ENCODE peak calls at places on chromosome 20, in ten cellular contexts. X is fibroblast of lung, F is dorsolateral prefrontal cortex, O is coronary artery, C is cardiac muscle cell, Q is GM10248, S is transverse colon, N is B cell, D is stomach, R is progenitor cell of endocrine pancreas. Y is an unnamed sample.

GRCh38 chr20:2140561-2140960 is 38.9 kb downstream of the STK35 start:
- DNase-seq in X (peak), F (no peak), O (no peak), C (no peak), Q (no peak), S (peak), N (no peak), D (peak), R (no peak), Y (no peak)

GRCh38 chr20:14599613-14600012 is 262.2 kb upstream of the FLRT3 start:
- DNase-seq in X (no peak), F (no peak), O (no peak), C (peak), Q (no peak), S (no peak), N (no peak), D (no peak), R (no peak), Y (no peak)

GRCh38 chr20:35871311-35871771 is 83.0 kb downstream of the SCAND1 start:
- DNase-seq in X (peak), F (no peak), O (no peak), C (no peak), Q (no peak), S (peak), N (no peak), D (peak), R (no peak), Y (no peak)

GRCh38 chr20:62639765-62640164 is 2.5 kb upstream of the SLCO4A1 start:
- DNase-seq in X (no peak), F (no peak), O (no peak), C (no peak), Q (no peak), S (no peak), N (no peak), D (no peak), R (no peak), Y (no peak)

GRCh38 chr20:35192071-35192872 is 20.4 kb downstream of the PROCR start:
- DNase-seq in X (no peak), F (no peak), O (no peak), C (peak), Q (no peak), S (no peak), N (no peak), D (no peak), R (no peak), Y (peak)

GRCh38 chr20:9220874-9221547 is 152.1 kb downstream of the PLCB4 start:
- DNase-seq in X (peak), F (no peak), O (no peak), C (peak), Q (no peak), S (no peak), N (no peak), D (no peak), R (no peak), Y (no peak)

GRCh38 chr20:1895674-1896496 is 678 bp downstream of the SIRPA start:
- DNase-seq in X (no peak), F (no peak), O (no peak), C (no peak), Q (no peak), S (no peak), N (peak), D (no peak), R (no peak), Y (peak)

GRCh38 chr20:4087923-4088322 is 72.6 kb upstream of the RNF24 start:
- DNase-seq in X (peak), F (no peak), O (no peak), C (no peak), Q (no peak), S (no peak), N (no peak), D (no peak), R (no peak), Y (no peak)

GRCh38 chr20:7003598-7003997 is 236.1 kb downstream of the BMP2 start:
- DNase-seq in X (peak), F (no peak), O (no peak), C (no peak), Q (no peak), S (no peak), N (no peak), D (no peak), R (no peak), Y (no peak)

GRCh38 chr20:31691646-31692275 is 30.9 kb downstream of the BCL2L1 start:
- DNase-seq in X (peak), F (no peak), O (no peak), C (no peak), Q (peak), S (no peak), N (no peak), D (no peak), R (no peak), Y (no peak)

GRCh38 chr20:63520939-63521601 is 505 bp downstream of the PPDPF start:
- DNase-seq in X (peak), F (peak), O (no peak), C (peak), Q (peak), S (peak), N (peak), D (peak), R (peak), Y (peak)

GRCh38 chr20:1292620-1293019 is 26.5 kb downstream of the SNPH start:
- DNase-seq in X (no peak), F (no peak), O (no peak), C (no peak), Q (no peak), S (no peak), N (no peak), D (no peak), R (no peak), Y (no peak)

GRCh38 chr20:34111057-34111711 is 859 bp downstream of the EIF2S2 start:
- DNase-seq in X (peak), F (no peak), O (peak), C (peak), Q (no peak), S (peak), N (no peak), D (no peak), R (no peak), Y (peak)

GRCh38 chr20:36391456-36391855 is 85.3 kb downstream of the DLGAP4 start:
- DNase-seq in X (peak), F (peak), O (no peak), C (no peak), Q (no peak), S (no peak), N (no peak), D (no peak), R (no peak), Y (no peak)

GRCh38 chr20:33684533-33685327 is 1.5 kb downstream of the E2F1 start:
- DNase-seq in X (no peak), F (no peak), O (no peak), C (peak), Q (no peak), S (no peak), N (no peak), D (no peak), R (no peak), Y (peak)

GRCh38 chr20:53929974-53930650 is 140.3 kb downstream of the BCAS1 start:
- DNase-seq in X (no peak), F (no peak), O (no peak), C (no peak), Q (peak), S (no peak), N (no peak), D (no peak), R (no peak), Y (no peak)

DNA sequence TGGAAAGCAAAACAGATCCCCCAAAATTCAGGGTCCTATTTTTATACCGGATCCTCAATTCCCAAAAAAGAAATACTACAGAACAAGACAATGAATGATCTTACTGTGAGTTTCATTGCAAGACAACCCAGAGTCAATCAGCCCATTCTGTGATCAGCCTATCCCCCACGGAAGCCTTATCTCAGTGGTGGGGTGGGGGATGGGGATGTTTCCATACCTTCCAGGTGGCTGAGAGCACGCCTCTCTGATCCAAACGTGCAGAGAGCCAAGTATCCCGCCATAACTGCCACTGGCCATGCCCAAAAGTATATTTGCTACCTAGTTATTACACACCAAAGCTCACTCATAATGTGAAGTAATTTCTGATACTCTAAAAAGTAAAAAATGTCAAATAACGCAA is 15.1 kb downstream of the WFDC2 start:
- DNase-seq in X (no peak), F (no peak), O (no peak), C (no peak), Q (no peak), S (peak), N (no peak), D (no peak), R (no peak), Y (no peak)
- TF ChIP-seq CTCF in X (no peak), F (no peak), O (no peak), C (no peak), Q (no peak), S (no peak), N (no peak), D (no peak), R (no peak), Y (no peak)

GRCh38 chr20:37757550-37757949 is 63.7 kb downstream of the CTNNBL1 start:
- DNase-seq in X (no peak), F (no peak), O (no peak), C (peak), Q (no peak), S (no peak), N (no peak), D (no peak), R (no peak), Y (no peak)

GRCh38 chr20:37756234-37756633 is 62.4 kb downstream of the CTNNBL1 start:
- DNase-seq in X (no peak), F (no peak), O (no peak), C (no peak), Q (no peak), S (no peak), N (no peak), D (no peak), R (no peak), Y (no peak)

GRCh38 chr20:37759761-37760209 is 66.0 kb downstream of the CTNNBL1 start:
- DNase-seq in X (no peak), F (no peak), O (no peak), C (no peak), Q (no peak), S (no peak), N (no peak), D (no peak), R (no peak), Y (no peak)

GRCh38 chr20:37758332-37758731 is 64.5 kb downstream of the CTNNBL1 start:
- DNase-seq in X (no peak), F (no peak), O (no peak), C (no peak), Q (no peak), S (no peak), N (no peak), D (no peak), R (no peak), Y (peak)

GRCh38 chr20:37755665-37756064 is 61.8 kb downstream of the CTNNBL1 start:
- DNase-seq in X (no peak), F (peak), O (no peak), C (peak), Q (no peak), S (no peak), N (no peak), D (no peak), R (no peak), Y (no peak)
- TF ChIP-seq CTCF in X (peak), F (peak), O (no peak), C (no peak), Q (peak), S (no peak), N (no peak), D (no peak), R (peak), Y (no peak)

DNA sequence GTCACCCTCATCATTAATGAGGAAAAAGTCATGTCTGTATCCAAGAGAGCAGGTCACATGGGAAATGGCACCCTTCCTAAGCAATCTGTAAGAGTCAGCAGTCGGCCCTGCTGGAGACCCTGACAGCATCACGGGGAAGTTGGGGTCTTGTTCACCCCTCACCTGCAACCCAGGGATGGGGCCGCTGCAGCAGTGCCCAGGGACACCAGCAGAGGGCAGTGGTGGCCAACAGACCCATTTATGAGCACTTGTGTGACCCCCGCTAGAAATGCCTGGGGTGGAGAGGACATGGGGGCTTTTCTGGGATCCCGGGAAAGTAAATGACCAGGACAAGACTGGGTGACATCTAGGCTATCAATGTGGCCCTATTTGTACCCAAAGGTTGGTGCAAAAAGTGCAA is 35.9 kb downstream of the ANKRD60 start:
- DNase-seq in X (no peak), F (no peak), O (no peak), C (no peak), Q (peak), S (no peak), N (no peak), D (no peak), R (no peak), Y (peak)
- TF ChIP-seq CTCF in X (peak), F (peak), O (no peak), C (peak), Q (peak), S (peak), N (peak), D (no peak), R (peak), Y (peak)

GRCh38 chr20:44517454-44517853 is 4.4 kb downstream of the SERINC3 start:
- DNase-seq in X (no peak), F (no peak), O (no peak), C (no peak), Q (no peak), S (no peak), N (no peak), D (no peak), R (no peak), Y (no peak)

GRCh38 chr20:44526129-44526528 is 4.3 kb upstream of the SERINC3 start:
- DNase-seq in X (peak), F (no peak), O (no peak), C (no peak), Q (no peak), S (no peak), N (no peak), D (no peak), R (no peak), Y (peak)

GRCh38 chr20:44523746-44524145 is 1.9 kb upstream of the SERINC3 start:
- DNase-seq in X (no peak), F (no peak), O (no peak), C (no peak), Q (no peak), S (no peak), N (no peak), D (no peak), R (no peak), Y (no peak)

GRCh38 chr20:44522841-44523240 is 971 bp upstream of the SERINC3 start:
- DNase-seq in X (no peak), F (no peak), O (no peak), C (no peak), Q (no peak), S (no peak), N (no peak), D (no peak), R (no peak), Y (no peak)

GRCh38 chr20:44521484-44522481 is at the start of gene SERINC3:
- DNase-seq in X (peak), F (peak), O (peak), C (peak), Q (peak), S (peak), N (peak), D (peak), R (peak), Y (peak)
- TF ChIP-seq CTCF in X (no peak), F (peak), O (no peak), C (no peak), Q (peak), S (no peak), N (no peak), D (no peak), R (peak), Y (no peak)

DNA sequence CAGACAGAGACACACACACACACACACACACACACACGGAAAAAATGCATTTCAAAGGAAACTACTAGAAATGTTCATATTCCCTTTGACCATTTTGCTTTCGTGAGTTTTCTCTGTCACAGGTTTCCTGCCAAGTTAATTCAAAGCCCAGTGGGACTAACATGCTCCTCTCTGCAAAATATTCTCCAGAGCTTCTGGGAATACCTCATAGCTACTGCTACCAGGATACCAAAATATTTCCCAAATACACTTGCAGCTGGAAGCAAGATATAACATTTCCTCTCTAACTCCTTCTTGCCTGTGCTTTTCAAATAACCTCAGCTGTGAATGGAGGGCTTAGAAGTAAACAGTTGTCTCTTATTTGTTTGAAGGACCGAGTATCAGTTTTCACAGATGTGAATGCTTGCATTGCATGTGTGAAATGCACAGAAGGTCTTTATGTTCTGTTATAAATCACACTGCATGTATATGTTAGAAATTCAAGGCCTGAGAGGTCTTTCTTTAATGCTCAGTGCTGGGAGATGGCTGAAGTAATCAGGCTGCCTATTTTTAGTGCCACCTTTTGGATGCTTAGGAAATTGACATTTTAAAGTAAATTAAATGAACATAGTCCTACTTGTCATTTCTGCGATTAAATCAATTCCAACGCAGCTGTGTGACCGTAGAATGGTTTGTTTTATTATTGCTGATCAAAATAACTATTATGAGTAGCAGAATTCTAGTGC is 8.7 kb upstream of the FAM209A start:
- DNase-seq in X (no peak), F (no peak), O (no peak), C (no peak), Q (no peak), S (no peak), N (no peak), D (no peak), R (no peak), Y (no peak)
- TF ChIP-seq CTCF in X (peak), F (peak), O (no peak), C (peak), Q (peak), S (no peak), N (no peak), D (no peak), R (peak), Y (no peak)

GRCh38 chr20:45985573-45985972 is 13.6 kb upstream of the ZNF335 start:
- DNase-seq in X (no peak), F (no peak), O (no peak), C (no peak), Q (no peak), S (no peak), N (no peak), D (no peak), R (no peak), Y (no peak)
- TF ChIP-seq CTCF in X (no peak), F (no peak), O (no peak), C (peak), Q (peak), S (no peak), N (no peak), D (no peak), R (no peak), Y (no peak)

DNA sequence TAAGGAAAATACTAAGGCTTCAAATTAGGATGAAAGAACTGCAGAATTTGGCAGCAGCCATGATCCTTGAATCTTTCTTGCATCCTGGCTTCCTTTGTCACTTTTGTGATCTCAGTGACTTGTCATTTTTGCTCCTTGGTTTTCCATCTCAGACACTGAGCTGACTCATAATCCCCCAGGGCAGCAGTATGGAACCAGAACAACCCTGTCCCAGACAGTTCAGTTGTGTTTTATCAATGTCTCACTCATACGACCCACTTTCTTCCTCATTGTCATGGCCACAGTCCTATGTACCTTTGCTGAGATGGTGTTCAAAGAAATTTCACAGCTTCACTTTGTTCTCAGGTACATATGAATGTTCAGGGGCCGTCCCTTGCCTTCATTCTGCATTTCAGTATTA is 488.5 kb upstream of the BTBD3 start:
- DNase-seq in X (no peak), F (no peak), O (no peak), C (no peak), Q (no peak), S (no peak), N (no peak), D (no peak), R (no peak), Y (no peak)
- TF ChIP-seq CTCF in X (no peak), F (no peak), O (no peak), C (no peak), Q (no peak), S (no peak), N (no peak), D (no peak), R (no peak), Y (no peak)

DNA sequence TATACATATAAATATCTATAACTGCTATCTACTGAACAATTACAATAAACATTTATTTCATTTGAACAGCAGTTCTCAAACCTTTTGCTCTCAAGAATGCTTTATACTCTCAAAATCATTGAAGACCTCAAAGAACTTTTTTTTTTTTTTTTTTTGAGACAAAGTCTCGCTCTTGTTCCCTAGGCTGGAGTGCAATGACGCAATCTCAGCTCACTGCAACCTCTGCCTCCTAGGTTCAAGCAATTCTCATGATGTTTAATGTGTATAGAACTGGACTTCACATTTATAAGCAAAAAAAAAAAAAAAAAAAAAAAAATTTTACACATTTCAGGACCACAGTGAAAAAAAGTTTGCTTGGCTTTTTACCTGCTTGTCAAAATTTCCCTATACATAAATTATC is 11.7 kb downstream of the UBE2V1 start:
- DNase-seq in X (no peak), F (no peak), O (no peak), C (no peak), Q (no peak), S (no peak), N (no peak), D (no peak), R (no peak), Y (no peak)
- TF ChIP-seq CTCF in X (no peak), F (no peak), O (no peak), C (no peak), Q (no peak), S (no peak), N (no peak), D (no peak), R (no peak), Y (no peak)

DNA sequence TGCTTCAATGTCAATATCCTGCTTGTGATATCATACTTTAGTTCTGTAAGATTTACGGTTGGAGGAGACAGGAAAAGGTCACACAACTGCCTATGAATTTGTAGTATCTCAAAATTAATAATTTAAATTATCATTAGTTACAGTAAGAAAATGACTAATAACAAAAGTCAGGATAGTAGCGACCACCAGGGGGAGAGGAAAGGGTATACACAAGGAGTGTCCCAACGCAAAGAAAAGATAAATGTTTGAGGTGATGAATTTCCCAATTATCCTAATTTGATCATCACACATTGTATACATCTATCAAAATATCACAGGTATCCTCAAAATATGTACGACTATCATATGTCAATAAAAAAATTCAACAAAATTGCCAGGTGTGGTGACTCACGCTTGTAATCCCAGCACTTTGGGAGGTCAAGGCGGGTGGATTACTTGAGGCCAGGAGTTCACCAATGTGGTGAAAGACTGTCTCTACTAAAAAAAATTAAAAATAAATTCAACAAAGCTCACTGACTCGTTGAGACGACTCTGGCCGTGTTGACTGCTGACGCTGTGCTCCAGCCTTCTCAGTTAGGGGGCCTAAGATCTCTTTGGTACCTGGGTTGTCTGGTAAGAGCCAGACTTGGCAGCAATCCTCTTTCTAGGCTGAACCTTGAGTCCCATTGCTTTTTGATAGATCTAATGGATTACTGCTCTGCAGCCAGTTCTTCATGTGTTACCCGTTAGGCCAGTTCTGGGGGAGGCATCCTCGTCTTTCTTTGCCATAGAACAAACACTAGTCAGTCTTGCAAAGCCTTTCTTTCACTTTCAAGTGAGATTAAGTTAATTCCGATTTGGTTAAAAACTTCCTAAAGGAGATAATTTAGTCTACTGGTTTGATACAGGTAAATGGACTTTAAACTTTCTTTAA is 9.0 kb upstream of the OVOL2 start:
- DNase-seq in X (no peak), F (no peak), O (no peak), C (no peak), Q (no peak), S (no peak), N (no peak), D (no peak), R (no peak), Y (no peak)
- TF ChIP-seq CTCF in X (no peak), F (no peak), O (no peak), C (no peak), Q (no peak), S (no peak), N (no peak), D (no peak), R (peak), Y (no peak)

Y was measured in Calu3.